ENCODE peak calls at places on chromosomes 6 and 20, in seven cellular contexts. B, S, H, A, J, R and L are unnamed samples.

GRCh38 chr20:32678948-32679347 is 5.2 kb upstream of the C20orf203 start:
- DNase-seq in R (no peak), H (no peak), J (no peak), S (no peak), B (no peak), A (no peak), L (no peak)

GRCh38 chr6:140980265-140980887 is 1152.3 kb upstream of the GJE1 start:
- DNase-seq in S (no peak), A (no peak), B (no peak), H (no peak), R (no peak), J (no peak), L (no peak)

GRCh38 chr6:17998442-17998841 is 11.0 kb upstream of the KIF13A start:
- DNase-seq in H (peak; percentile 34), B (no peak), A (no peak), R (no peak), S (no peak), J (no peak), L (no peak)

GRCh38 chr6:164507197-164507957 is 802.0 kb downstream of the C6orf118 start:
- DNase-seq in A (peak; percentile 77), J (no peak), R (peak; percentile 18), H (no peak), S (no peak), B (no peak), L (no peak)

GRCh38 chr6:152585236-152585635 is 51.9 kb downstream of the SYNE1 start:
- DNase-seq in H (no peak), A (no peak), R (no peak), J (no peak), B (no peak), S (no peak), L (no peak)

GRCh38 chr20:62357681-62358080 is 9.4 kb downstream of the LAMA5 start:
- DNase-seq in R (no peak), J (no peak), B (no peak), S (no peak), H (no peak), A (no peak), L (no peak)

GRCh38 chr6:31203345-31203979 is 33.0 kb upstream of the POU5F1 start:
- DNase-seq in A (peak; percentile 86), H (peak; percentile 75), R (no peak), B (peak; percentile 19), J (no peak), S (no peak), L (no peak)

GRCh38 chr6:15036690-15037245 is 209.1 kb upstream of the JARID2 start:
- DNase-seq in B (peak; percentile 90), S (peak; percentile 75), J (no peak), H (peak; percentile 59), R (no peak), A (no peak), L (no peak)

GRCh38 chr20:63895886-63896135 is 885 bp downstream of the DNAJC5 start:
- DNase-seq in J (no peak), R (no peak), S (no peak), A (no peak), H (no peak), B (no peak), L (no peak)

DNA sequence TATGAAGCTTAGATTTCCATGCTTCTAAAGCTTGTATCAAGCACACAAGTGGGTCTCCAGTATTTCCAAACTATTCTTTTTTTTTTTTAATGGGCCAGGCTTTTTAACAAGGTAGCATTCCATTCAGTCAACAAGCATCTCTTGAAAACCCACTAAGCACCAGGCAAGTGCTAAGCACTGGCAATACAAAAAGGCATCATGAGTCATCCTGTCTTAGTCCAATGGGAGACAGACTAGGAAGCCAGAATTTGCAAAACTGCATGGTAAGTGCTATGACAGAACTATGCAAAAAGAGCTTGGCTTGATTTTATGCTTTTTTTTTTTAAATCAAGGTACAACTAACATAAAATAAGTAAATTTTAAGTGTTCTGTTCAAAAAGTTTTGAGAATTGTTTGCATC is 109.3 kb upstream of the DST start:
- DNase-seq in A (no peak), S (no peak), B (no peak), R (no peak), H (no peak), J (no peak), L (no peak)
- TF ChIP-seq TAF1 in A (no peak), S (no peak), B (no peak), R (no peak), H (no peak), J (no peak), L (no peak)

DNA sequence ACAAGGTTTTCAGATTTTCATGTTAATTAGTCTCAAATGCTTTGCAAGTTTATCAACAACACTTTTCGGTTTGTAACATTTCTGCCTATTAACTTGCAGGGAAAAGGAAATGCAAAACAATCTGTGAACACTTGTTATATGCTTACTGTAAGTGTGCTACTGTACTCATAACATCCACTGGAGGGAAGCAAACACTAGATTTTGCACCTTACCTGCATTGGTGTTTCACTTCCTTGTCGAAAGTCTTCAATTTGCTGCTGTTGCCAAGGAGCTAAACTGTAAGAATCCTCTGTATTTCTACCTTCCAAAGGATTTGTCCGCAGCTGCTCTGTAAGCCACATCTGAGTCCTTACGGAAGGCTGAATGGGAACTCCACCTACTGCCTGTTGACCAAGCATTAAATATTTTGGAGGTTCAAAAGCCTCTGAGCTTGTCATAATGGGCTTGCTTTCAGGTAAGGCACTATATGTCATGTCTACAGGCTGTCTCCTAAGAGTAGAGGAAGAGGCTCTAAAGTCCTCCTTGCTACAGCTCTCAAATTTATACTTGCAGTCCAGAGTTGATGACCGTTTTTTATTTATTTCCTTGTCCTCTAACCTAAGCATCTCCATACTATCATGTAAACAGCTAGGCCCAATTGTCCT is 17.3 kb downstream of the PLN start:
- DNase-seq in B (peak; percentile 17), J (no peak), A (peak; percentile 65), S (peak; percentile 17), H (peak; percentile 36), R (peak; percentile 17), L (peak; percentile 9)
- TF ChIP-seq TAF1 in B (no peak), J (no peak), A (no peak), S (no peak), H (no peak), R (no peak), L (no peak)

DNA sequence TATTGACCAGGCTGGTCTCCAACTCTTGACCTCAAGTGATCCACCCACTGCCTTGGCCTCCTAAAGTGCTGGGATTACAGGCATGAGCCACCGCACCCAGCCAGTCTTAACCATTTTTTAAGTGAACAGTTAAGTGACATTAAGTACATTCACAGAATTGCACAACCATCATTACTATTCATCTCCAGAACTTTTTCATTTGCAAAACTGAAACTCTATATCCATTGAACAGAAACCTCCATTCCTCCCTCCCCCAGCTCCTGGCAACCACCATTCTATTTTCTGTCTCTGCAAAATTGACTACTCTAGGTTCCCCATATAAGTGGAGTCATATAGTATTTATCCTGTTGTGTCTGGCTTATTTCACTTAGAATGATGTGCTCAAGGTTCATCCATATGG is 59.7 kb downstream of the PLCB4 start:
- DNase-seq in H (no peak), S (no peak), A (no peak), R (no peak), J (no peak), B (no peak), L (no peak)
- TF ChIP-seq TAF1 in H (no peak), S (no peak), A (no peak), R (no peak), J (no peak), B (no peak), L (no peak)

DNA sequence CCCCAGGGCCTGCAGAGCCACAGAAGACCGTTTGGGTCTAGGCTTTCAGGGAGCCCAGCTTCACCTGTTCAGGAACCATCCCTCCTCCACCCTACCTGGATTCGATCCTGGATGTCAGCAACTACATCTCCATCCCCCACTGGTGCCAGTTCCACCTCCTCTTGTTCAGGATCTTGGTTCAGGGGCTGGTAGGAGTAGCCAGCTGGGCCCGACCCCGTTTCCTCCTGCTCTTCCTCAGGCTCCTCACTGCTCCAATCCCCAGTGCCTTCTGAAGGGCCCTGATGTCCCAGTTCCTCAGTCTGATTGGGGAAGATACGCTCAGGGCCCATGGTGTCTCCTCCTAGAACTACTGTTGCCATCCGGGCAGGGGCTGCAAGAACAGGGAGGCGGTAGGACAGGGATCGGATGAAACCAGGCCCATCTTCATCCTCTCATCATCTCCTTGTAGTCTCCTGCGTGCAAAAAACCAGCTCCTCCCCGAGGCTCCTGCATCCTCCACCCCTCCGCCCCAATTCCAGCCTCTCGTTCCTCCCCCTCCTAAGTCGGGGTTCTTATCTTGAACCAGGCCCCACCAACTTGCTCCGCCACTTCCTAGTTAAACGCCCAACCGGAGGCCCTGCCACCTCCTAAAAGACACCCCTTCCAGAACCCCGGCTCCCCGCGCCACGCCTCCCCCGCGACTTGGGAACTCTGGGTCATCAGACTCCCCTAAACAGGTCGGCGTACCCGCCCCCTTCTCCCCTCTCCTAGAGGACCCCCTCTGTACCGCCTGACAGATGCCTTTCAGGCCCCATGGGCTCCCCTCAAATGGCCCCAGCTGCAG is 515 bp downstream of the MEA1 start:
- DNase-seq in H (no peak), R (peak; percentile 24), J (no peak), A (no peak), S (no peak), B (peak; percentile 73), L (no peak)
- TF ChIP-seq TAF1 in H (peak; percentile 7), R (no peak), J (no peak), A (no peak), S (no peak), B (no peak), L (no peak)

DNA sequence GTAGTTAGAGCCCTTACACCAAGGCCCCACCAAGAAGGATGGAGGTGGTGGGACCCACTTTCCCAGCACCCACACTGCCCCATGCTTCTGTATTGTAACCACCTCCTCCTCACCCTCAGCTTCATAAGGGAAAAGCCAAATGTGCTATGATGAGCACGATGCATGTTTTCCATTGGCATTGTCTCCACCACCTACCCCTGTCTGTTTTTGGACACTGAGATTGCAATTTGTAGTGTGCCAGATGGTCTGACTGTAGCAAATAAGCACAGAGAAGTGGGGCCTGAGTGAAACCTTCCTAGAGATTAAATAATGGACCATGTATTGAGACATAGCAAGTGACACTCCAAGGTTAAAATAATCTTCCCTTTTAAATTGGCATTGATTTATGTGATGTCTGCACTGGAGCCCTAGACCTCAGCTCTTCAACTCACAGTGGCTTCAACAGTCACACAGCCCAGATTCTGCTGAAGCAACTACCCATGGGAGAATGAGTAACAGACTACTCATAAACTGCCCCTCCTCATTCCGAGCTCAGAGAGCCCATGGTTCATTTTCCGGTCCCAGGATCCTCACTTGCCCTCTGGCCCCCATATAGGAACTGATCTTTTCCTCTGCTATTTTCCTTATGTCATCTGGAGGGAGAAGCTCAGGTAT is 177.9 kb downstream of the COL9A1 start:
- DNase-seq in S (no peak), J (no peak), H (no peak), B (no peak), A (no peak), R (no peak), L (no peak)
- TF ChIP-seq TAF1 in S (no peak), J (no peak), H (no peak), B (no peak), A (no peak), R (no peak), L (no peak)

GRCh38 chr6:129774697-129775447 is 64.9 kb upstream of the ARHGAP18 start:
- DNase-seq in S (peak; percentile 64), A (no peak), J (peak; percentile 54), R (no peak), B (peak; percentile 80), H (peak; percentile 85), L (no peak)
- TF ChIP-seq TAF1 in S (no peak), A (no peak), J (no peak), R (no peak), B (no peak), H (no peak), L (no peak)

GRCh38 chr6:125101656-125102055 is 51.9 kb upstream of the TPD52L1 start:
- DNase-seq in A (no peak), H (no peak), J (no peak), B (no peak), R (no peak), S (no peak), L (no peak)
- TF ChIP-seq TAF1 in A (no peak), H (no peak), J (no peak), B (no peak), R (no peak), S (no peak), L (no peak)